ENCODE peak calls at places on chromosomes 3 and 15, in nine cellular contexts. One of them, this sample, is unnamed.
A peak's percentile ranks its signal among the peaks of the same experiment; 100 is the strongest.

GRCh38 chr3:170717410-170718402 is 131.8 kb upstream of the SLC7A14 start:
- DNase-seq in ELR: peak; percentile 42
- DNase-seq in HuH-7: no peak
- DNase-seq in EL: peak; percentile 64
- DNase-seq in occipital lobe: no peak
- DNase-seq in fibroblast of lung: peak; percentile 79
- DNase-seq in midbrain: no peak
- DNase-seq in NCI-H460: no peak
- DNase-seq in MCF 10A: peak; percentile 85
- DNase-seq in this sample: peak; percentile 25

GRCh38 chr3:153624310-153625030 is 462.4 kb downstream of the RAP2B start:
- DNase-seq in ELR: no peak
- DNase-seq in HuH-7: no peak
- DNase-seq in EL: no peak
- DNase-seq in occipital lobe: no peak
- DNase-seq in fibroblast of lung: no peak
- DNase-seq in midbrain: no peak
- DNase-seq in NCI-H460: no peak
- DNase-seq in MCF 10A: no peak
- DNase-seq in this sample: no peak

GRCh38 chr3:117150628-117151027 is 441.0 kb downstream of the TUSC7 start:
- DNase-seq in ELR: no peak
- DNase-seq in HuH-7: no peak
- DNase-seq in EL: peak; percentile 11
- DNase-seq in occipital lobe: no peak
- DNase-seq in fibroblast of lung: no peak
- DNase-seq in midbrain: no peak
- DNase-seq in NCI-H460: no peak
- DNase-seq in MCF 10A: no peak
- DNase-seq in this sample: no peak

GRCh38 chr3:150736903-150737832 is 25.8 kb downstream of the SIAH2 start:
- DNase-seq in ELR: no peak
- DNase-seq in HuH-7: no peak
- DNase-seq in EL: no peak
- DNase-seq in occipital lobe: no peak
- DNase-seq in fibroblast of lung: no peak
- DNase-seq in midbrain: no peak
- DNase-seq in NCI-H460: no peak
- DNase-seq in MCF 10A: no peak
- DNase-seq in this sample: no peak

GRCh38 chr3:14042680-14043079 is 82.0 kb downstream of the CHCHD4 start:
- DNase-seq in ELR: peak; percentile 20
- DNase-seq in HuH-7: no peak
- DNase-seq in EL: peak; percentile 58
- DNase-seq in occipital lobe: no peak
- DNase-seq in fibroblast of lung: peak; percentile 8
- DNase-seq in midbrain: no peak
- DNase-seq in NCI-H460: no peak
- DNase-seq in MCF 10A: no peak
- DNase-seq in this sample: peak; percentile 48

GRCh38 chr3:10312391-10312790 is 8.5 kb downstream of the SEC13 start:
- DNase-seq in ELR: no peak
- DNase-seq in HuH-7: no peak
- DNase-seq in EL: no peak
- DNase-seq in occipital lobe: no peak
- DNase-seq in fibroblast of lung: no peak
- DNase-seq in midbrain: no peak
- DNase-seq in NCI-H460: no peak
- DNase-seq in MCF 10A: no peak
- DNase-seq in this sample: no peak

GRCh38 chr15:69090197-69090948 is 70.1 kb upstream of the GLCE start:
- DNase-seq in ELR: no peak
- DNase-seq in HuH-7: no peak
- DNase-seq in EL: peak; percentile 13
- DNase-seq in occipital lobe: no peak
- DNase-seq in fibroblast of lung: peak; percentile 58
- DNase-seq in midbrain: no peak
- DNase-seq in NCI-H460: no peak
- DNase-seq in MCF 10A: peak; percentile 70
- DNase-seq in this sample: no peak

GRCh38 chr15:48541659-48542334 is 103.7 kb downstream of the FBN1 start:
- DNase-seq in ELR: peak; percentile 88
- DNase-seq in HuH-7: no peak
- DNase-seq in EL: peak; percentile 92
- DNase-seq in occipital lobe: no peak
- DNase-seq in fibroblast of lung: peak; percentile 95
- DNase-seq in midbrain: no peak
- DNase-seq in NCI-H460: no peak
- DNase-seq in MCF 10A: peak; percentile 73
- DNase-seq in this sample: peak; percentile 32

GRCh38 chr15:51760805-51761204 is 9.4 kb downstream of the TMOD2 start:
- DNase-seq in ELR: no peak
- DNase-seq in HuH-7: no peak
- DNase-seq in EL: no peak
- DNase-seq in occipital lobe: no peak
- DNase-seq in fibroblast of lung: no peak
- DNase-seq in midbrain: no peak
- DNase-seq in NCI-H460: no peak
- DNase-seq in MCF 10A: no peak
- DNase-seq in this sample: no peak

GRCh38 chr15:43498988-43499387 is 6.0 kb upstream of the TP53BP1 start:
- DNase-seq in ELR: no peak
- DNase-seq in HuH-7: no peak
- DNase-seq in EL: no peak
- DNase-seq in occipital lobe: no peak
- DNase-seq in fibroblast of lung: no peak
- DNase-seq in midbrain: no peak
- DNase-seq in NCI-H460: no peak
- DNase-seq in MCF 10A: no peak
- DNase-seq in this sample: no peak

GRCh38 chr3:42043116-42043796 is 47.9 kb upstream of the TRAK1 start:
- DNase-seq in ELR: peak; percentile 53
- DNase-seq in HuH-7: peak; percentile 53
- DNase-seq in EL: peak; percentile 63
- DNase-seq in occipital lobe: no peak
- DNase-seq in fibroblast of lung: peak; percentile 80
- DNase-seq in midbrain: no peak
- DNase-seq in NCI-H460: no peak
- DNase-seq in MCF 10A: peak; percentile 60
- DNase-seq in this sample: peak; percentile 24

GRCh38 chr15:64447536-64448315 is 12.7 kb upstream of the ZNF609 start:
- DNase-seq in ELR: no peak
- DNase-seq in HuH-7: no peak
- DNase-seq in EL: no peak
- DNase-seq in occipital lobe: no peak
- DNase-seq in fibroblast of lung: no peak
- DNase-seq in midbrain: no peak
- DNase-seq in NCI-H460: no peak
- DNase-seq in MCF 10A: no peak
- DNase-seq in this sample: no peak

GRCh38 chr15:83278191-83278590 is 6.3 kb downstream of the BNC1 start:
- DNase-seq in ELR: peak; percentile 75
- DNase-seq in HuH-7: no peak
- DNase-seq in EL: peak; percentile 65
- DNase-seq in occipital lobe: no peak
- DNase-seq in fibroblast of lung: peak; percentile 7
- DNase-seq in midbrain: no peak
- DNase-seq in NCI-H460: no peak
- DNase-seq in MCF 10A: peak; percentile 70
- DNase-seq in this sample: peak; percentile 66

GRCh38 chr3:42387802-42388651 is 22.4 kb downstream of the LYZL4 start:
- DNase-seq in ELR: peak; percentile 53
- DNase-seq in HuH-7: no peak
- DNase-seq in EL: peak; percentile 17
- DNase-seq in occipital lobe: no peak
- DNase-seq in fibroblast of lung: no peak
- DNase-seq in midbrain: no peak
- DNase-seq in NCI-H460: no peak
- DNase-seq in MCF 10A: no peak
- DNase-seq in this sample: peak; percentile 10

GRCh38 chr3:21028412-21028811 is 722.6 kb downstream of the ZNF385D start:
- DNase-seq in ELR: no peak
- DNase-seq in HuH-7: no peak
- DNase-seq in EL: no peak
- DNase-seq in occipital lobe: no peak
- DNase-seq in fibroblast of lung: no peak
- DNase-seq in midbrain: no peak
- DNase-seq in NCI-H460: no peak
- DNase-seq in MCF 10A: no peak
- DNase-seq in this sample: no peak

GRCh38 chr3:72950801-72951200 is 45.8 kb upstream of the PPP4R2 start:
- DNase-seq in ELR: no peak
- DNase-seq in HuH-7: no peak
- DNase-seq in EL: no peak
- DNase-seq in occipital lobe: no peak
- DNase-seq in fibroblast of lung: no peak
- DNase-seq in midbrain: peak; percentile 63
- DNase-seq in NCI-H460: no peak
- DNase-seq in MCF 10A: no peak
- DNase-seq in this sample: no peak

GRCh38 chr3:29226709-29227108 is 54.2 kb upstream of the RBMS3 start:
- DNase-seq in ELR: no peak
- DNase-seq in HuH-7: no peak
- DNase-seq in EL: no peak
- DNase-seq in occipital lobe: no peak
- DNase-seq in fibroblast of lung: peak; percentile 37
- DNase-seq in midbrain: no peak
- DNase-seq in NCI-H460: no peak
- DNase-seq in MCF 10A: no peak
- DNase-seq in this sample: no peak

GRCh38 chr15:82091636-82092140 is 45.9 kb upstream of the MEX3B start:
- DNase-seq in ELR: no peak
- DNase-seq in HuH-7: no peak
- DNase-seq in EL: no peak
- DNase-seq in occipital lobe: no peak
- DNase-seq in fibroblast of lung: no peak
- DNase-seq in midbrain: no peak
- DNase-seq in NCI-H460: no peak
- DNase-seq in MCF 10A: no peak
- DNase-seq in this sample: no peak

GRCh38 chr3:51686512-51687215 is 15.6 kb downstream of the TEX264 start:
- DNase-seq in ELR: peak; percentile 80
- DNase-seq in HuH-7: no peak
- DNase-seq in EL: peak; percentile 82
- DNase-seq in occipital lobe: no peak
- DNase-seq in fibroblast of lung: no peak
- DNase-seq in midbrain: no peak
- DNase-seq in NCI-H460: no peak
- DNase-seq in MCF 10A: peak; percentile 33
- DNase-seq in this sample: peak; percentile 48

GRCh38 chr3:124837730-124838186 is 49.4 kb downstream of the ITGB5 start:
- DNase-seq in ELR: peak; percentile 93
- DNase-seq in HuH-7: peak; percentile 75
- DNase-seq in EL: peak; percentile 89
- DNase-seq in occipital lobe: no peak
- DNase-seq in fibroblast of lung: peak; percentile 92
- DNase-seq in midbrain: peak; percentile 10
- DNase-seq in NCI-H460: peak; percentile 94
- DNase-seq in MCF 10A: peak; percentile 68
- DNase-seq in this sample: peak; percentile 85

GRCh38 chr15:60355148-60355857 is 42.5 kb downstream of the ANXA2 start:
- DNase-seq in ELR: no peak
- DNase-seq in HuH-7: no peak
- DNase-seq in EL: no peak
- DNase-seq in occipital lobe: no peak
- DNase-seq in fibroblast of lung: no peak
- DNase-seq in midbrain: no peak
- DNase-seq in NCI-H460: no peak
- DNase-seq in MCF 10A: no peak
- DNase-seq in this sample: no peak

GRCh38 chr15:68197170-68197492 is 8.0 kb downstream of the CALML4 start:
- DNase-seq in ELR: no peak
- DNase-seq in HuH-7: no peak
- DNase-seq in EL: no peak
- DNase-seq in occipital lobe: no peak
- DNase-seq in fibroblast of lung: no peak
- DNase-seq in midbrain: no peak
- DNase-seq in NCI-H460: no peak
- DNase-seq in MCF 10A: no peak
- DNase-seq in this sample: no peak

GRCh38 chr15:97598353-97598798 is 362.1 kb upstream of the ARRDC4 start:
- DNase-seq in ELR: no peak
- DNase-seq in HuH-7: no peak
- DNase-seq in EL: no peak
- DNase-seq in occipital lobe: no peak
- DNase-seq in fibroblast of lung: no peak
- DNase-seq in midbrain: no peak
- DNase-seq in NCI-H460: no peak
- DNase-seq in MCF 10A: no peak
- DNase-seq in this sample: no peak

GRCh38 chr3:123159926-123160635 is 41.7 kb upstream of the SEC22A start:
- DNase-seq in ELR: peak; percentile 44
- DNase-seq in HuH-7: no peak
- DNase-seq in EL: peak; percentile 45
- DNase-seq in occipital lobe: no peak
- DNase-seq in fibroblast of lung: no peak
- DNase-seq in midbrain: no peak
- DNase-seq in NCI-H460: no peak
- DNase-seq in MCF 10A: no peak
- DNase-seq in this sample: no peak